ENCODE peak calls at places on chromosomes 4 and X, in eight cellular contexts. P is esophagus squamous epithelium, W is left cardiac atrium, D is activated T-helper 1 cell treated with Interleukin-2 at 50 U/mL for 16 hours, H is SW480, Z is KBM-7, J is GM06990, N is NCI-H2081 treated with DMSO at 0.1 percent for 48 hours. B is an unnamed sample.

GRCh38 chr4:21768349-21769310 is 179.9 kb downstream of the KCNIP4 start:
- DNase-seq in P (no peak), W (no peak), D (no peak), H (peak; percentile 34), Z (peak; percentile 57), J (peak; percentile 24), N (peak; percentile 42), B (no peak)

GRCh38 chrX:73977542-73978169 is 326.3 kb upstream of the ZCCHC13 start:
- DNase-seq in P (no peak), W (no peak), D (no peak), H (no peak), Z (no peak), J (no peak), N (no peak), B (no peak)

GRCh38 chrX:18894156-18894555 is 89.8 kb downstream of the PHKA2 start:
- DNase-seq in P (no peak), W (no peak), D (no peak), H (no peak), Z (no peak), J (no peak), N (no peak), B (no peak)

GRCh38 chrX:41664307-41665299 is 24.2 kb upstream of the GPR34 start:
- DNase-seq in P (no peak), W (no peak), D (no peak), H (no peak), Z (no peak), J (no peak), N (no peak), B (no peak)

GRCh38 chrX:130082244-130083106 is 27.8 kb downstream of the ELF4 start:
- DNase-seq in P (no peak), W (peak; percentile 48), D (peak; percentile 68), H (no peak), Z (peak; percentile 95), J (peak; percentile 72), N (no peak), B (peak; percentile 54)

GRCh38 chr4:16794816-16795445 is 103.5 kb downstream of the LDB2 start:
- DNase-seq in P (no peak), W (peak; percentile 60), D (no peak), H (peak; percentile 6), Z (peak; percentile 43), J (no peak), N (no peak), B (no peak)

GRCh38 chr4:118941149-118941548 is 52.5 kb downstream of the SYNPO2 start:
- DNase-seq in P (no peak), W (peak; percentile 39), D (no peak), H (no peak), Z (no peak), J (no peak), N (no peak), B (no peak)

GRCh38 chr4:52856802-52857201 is 5.3 kb upstream of the RASL11B start:
- DNase-seq in P (no peak), W (no peak), D (no peak), H (no peak), Z (peak; percentile 24), J (no peak), N (no peak), B (no peak)

GRCh38 chrX:124863303-124863702 is 456.4 kb upstream of the TEX13C start:
- DNase-seq in P (no peak), W (no peak), D (no peak), H (no peak), Z (no peak), J (no peak), N (no peak), B (no peak)

GRCh38 chr4:119626420-119626819 is 2.2 kb downstream of the PDE5A start:
- DNase-seq in P (no peak), W (no peak), D (no peak), H (no peak), Z (no peak), J (no peak), N (no peak), B (no peak)